ENCODE peak calls at places on chromosome 5, in four cellular contexts. One of them, this sample, is unnamed.

GRCh38 chr5:56837956-56838355 is 22.6 kb downstream of the MAP3K1 start:
- DNase-seq in activated T-cell treated with anti-CD3 and anti-CD28 coated beads, Interleukin-2, amount 50 U/mL, for 1 hour: no peak
- DNase-seq in NCI-H460: no peak
- DNase-seq in RWPE2: no peak
- DNase-seq in this sample: no peak

GRCh38 chr5:160287378-160288051 is 24.8 kb downstream of the CCNJL start:
- DNase-seq in NCI-H460: no peak
- DNase-seq in activated T-cell treated with anti-CD3 and anti-CD28 coated beads, Interleukin-2, amount 50 U/mL, for 1 hour: no peak
- DNase-seq in RWPE2: no peak
- DNase-seq in this sample: peak; percentile 73

GRCh38 chr5:14663734-14664269 is 716 bp upstream of the OTULIN start:
- DNase-seq in NCI-H460: no peak
- DNase-seq in RWPE2: no peak
- DNase-seq in activated T-cell treated with anti-CD3 and anti-CD28 coated beads, Interleukin-2, amount 50 U/mL, for 1 hour: no peak
- DNase-seq in this sample: no peak

GRCh38 chr5:167244583-167244982 is 1046.9 kb upstream of the WWC1 start:
- DNase-seq in RWPE2: no peak
- DNase-seq in NCI-H460: peak; percentile 17
- DNase-seq in activated T-cell treated with anti-CD3 and anti-CD28 coated beads, Interleukin-2, amount 50 U/mL, for 1 hour: no peak
- DNase-seq in this sample: no peak

GRCh38 chr5:127235136-127235535 is 55.5 kb upstream of the MEGF10 start:
- DNase-seq in activated T-cell treated with anti-CD3 and anti-CD28 coated beads, Interleukin-2, amount 50 U/mL, for 1 hour: no peak
- DNase-seq in NCI-H460: no peak
- DNase-seq in RWPE2: no peak
- DNase-seq in this sample: no peak

GRCh38 chr5:134600600-134600999 is 32.0 kb downstream of the SAR1B start:
- DNase-seq in NCI-H460: no peak
- DNase-seq in activated T-cell treated with anti-CD3 and anti-CD28 coated beads, Interleukin-2, amount 50 U/mL, for 1 hour: no peak
- DNase-seq in RWPE2: no peak
- DNase-seq in this sample: no peak

GRCh38 chr5:87097664-87098063 is 170.0 kb upstream of the RASA1 start:
- DNase-seq in NCI-H460: no peak
- DNase-seq in RWPE2: no peak
- DNase-seq in activated T-cell treated with anti-CD3 and anti-CD28 coated beads, Interleukin-2, amount 50 U/mL, for 1 hour: no peak
- DNase-seq in this sample: no peak

GRCh38 chr5:127088226-127088625 is 14.9 kb upstream of the C5orf63 start:
- DNase-seq in activated T-cell treated with anti-CD3 and anti-CD28 coated beads, Interleukin-2, amount 50 U/mL, for 1 hour: no peak
- DNase-seq in RWPE2: peak; percentile 90
- DNase-seq in NCI-H460: peak; percentile 9
- DNase-seq in this sample: no peak

GRCh38 chr5:139458580-139459407 is 3.7 kb downstream of the ECSCR start:
- DNase-seq in activated T-cell treated with anti-CD3 and anti-CD28 coated beads, Interleukin-2, amount 50 U/mL, for 1 hour: peak; percentile 67
- DNase-seq in RWPE2: no peak
- DNase-seq in NCI-H460: no peak
- DNase-seq in this sample: no peak

GRCh38 chr5:4815002-4815401 is 325.1 kb upstream of the ADAMTS16 start:
- DNase-seq in RWPE2: no peak
- DNase-seq in activated T-cell treated with anti-CD3 and anti-CD28 coated beads, Interleukin-2, amount 50 U/mL, for 1 hour: no peak
- DNase-seq in NCI-H460: no peak
- DNase-seq in this sample: no peak

GRCh38 chr5:1437452-1437851 is 7.8 kb downstream of the SLC6A3 start:
- DNase-seq in RWPE2: peak; percentile 71
- DNase-seq in activated T-cell treated with anti-CD3 and anti-CD28 coated beads, Interleukin-2, amount 50 U/mL, for 1 hour: no peak
- DNase-seq in NCI-H460: peak; percentile 7
- DNase-seq in this sample: peak; percentile 52

GRCh38 chr5:143129910-143130703 is 273.4 kb downstream of the NR3C1 start:
- DNase-seq in NCI-H460: no peak
- DNase-seq in RWPE2: no peak
- DNase-seq in activated T-cell treated with anti-CD3 and anti-CD28 coated beads, Interleukin-2, amount 50 U/mL, for 1 hour: no peak
- DNase-seq in this sample: no peak

GRCh38 chr5:171131499-171131898 is 177.5 kb upstream of the TLX3 start:
- DNase-seq in NCI-H460: no peak
- DNase-seq in RWPE2: no peak
- DNase-seq in activated T-cell treated with anti-CD3 and anti-CD28 coated beads, Interleukin-2, amount 50 U/mL, for 1 hour: no peak
- DNase-seq in this sample: no peak

GRCh38 chr5:58714046-58714445 is 131.2 kb downstream of the RAB3C start:
- DNase-seq in activated T-cell treated with anti-CD3 and anti-CD28 coated beads, Interleukin-2, amount 50 U/mL, for 1 hour: no peak
- DNase-seq in RWPE2: no peak
- DNase-seq in NCI-H460: no peak
- DNase-seq in this sample: no peak

GRCh38 chr5:2582106-2582505 is 169.4 kb downstream of the IRX2 start:
- DNase-seq in activated T-cell treated with anti-CD3 and anti-CD28 coated beads, Interleukin-2, amount 50 U/mL, for 1 hour: no peak
- DNase-seq in NCI-H460: no peak
- DNase-seq in RWPE2: no peak
- DNase-seq in this sample: peak; percentile 6

GRCh38 chr5:108193021-108193795 is 188.7 kb downstream of the FBXL17 start:
- DNase-seq in activated T-cell treated with anti-CD3 and anti-CD28 coated beads, Interleukin-2, amount 50 U/mL, for 1 hour: no peak
- DNase-seq in NCI-H460: no peak
- DNase-seq in RWPE2: no peak
- DNase-seq in this sample: no peak

GRCh38 chr5:1545798-1546355 is 22.1 kb upstream of the LPCAT1 start:
- DNase-seq in NCI-H460: no peak
- DNase-seq in activated T-cell treated with anti-CD3 and anti-CD28 coated beads, Interleukin-2, amount 50 U/mL, for 1 hour: no peak
- DNase-seq in RWPE2: peak; percentile 77
- DNase-seq in this sample: peak; percentile 99

GRCh38 chr5:139814191-139814601 is 18.6 kb downstream of the PSD2 start:
- DNase-seq in NCI-H460: no peak
- DNase-seq in RWPE2: peak; percentile 59
- DNase-seq in activated T-cell treated with anti-CD3 and anti-CD28 coated beads, Interleukin-2, amount 50 U/mL, for 1 hour: no peak
- DNase-seq in this sample: no peak

GRCh38 chr5:93596676-93597441 is 13.8 kb downstream of the NR2F1 start:
- DNase-seq in NCI-H460: no peak
- DNase-seq in activated T-cell treated with anti-CD3 and anti-CD28 coated beads, Interleukin-2, amount 50 U/mL, for 1 hour: no peak
- DNase-seq in RWPE2: no peak
- DNase-seq in this sample: no peak

GRCh38 chr5:127101533-127101932 is 28.2 kb upstream of the C5orf63 start:
- DNase-seq in NCI-H460: no peak
- DNase-seq in activated T-cell treated with anti-CD3 and anti-CD28 coated beads, Interleukin-2, amount 50 U/mL, for 1 hour: no peak
- DNase-seq in RWPE2: no peak
- DNase-seq in this sample: no peak

GRCh38 chr5:140344683-140345423 is 1.6 kb downstream of the HBEGF start:
- DNase-seq in RWPE2: no peak
- DNase-seq in activated T-cell treated with anti-CD3 and anti-CD28 coated beads, Interleukin-2, amount 50 U/mL, for 1 hour: no peak
- DNase-seq in NCI-H460: no peak
- DNase-seq in this sample: no peak

GRCh38 chr5:74394924-74395880 is 245.3 kb downstream of the ENC1 start:
- DNase-seq in RWPE2: peak; percentile 93
- DNase-seq in activated T-cell treated with anti-CD3 and anti-CD28 coated beads, Interleukin-2, amount 50 U/mL, for 1 hour: no peak
- DNase-seq in NCI-H460: no peak
- DNase-seq in this sample: no peak

GRCh38 chr5:95958308-95959014 is 3.2 kb downstream of the ELL2 start:
- DNase-seq in activated T-cell treated with anti-CD3 and anti-CD28 coated beads, Interleukin-2, amount 50 U/mL, for 1 hour: no peak
- DNase-seq in NCI-H460: peak; percentile 18
- DNase-seq in RWPE2: peak; percentile 74
- DNase-seq in this sample: no peak

GRCh38 chr5:138000102-138000723 is 32.7 kb downstream of the FAM13B start:
- DNase-seq in NCI-H460: peak; percentile 34
- DNase-seq in activated T-cell treated with anti-CD3 and anti-CD28 coated beads, Interleukin-2, amount 50 U/mL, for 1 hour: no peak
- DNase-seq in RWPE2: no peak
- DNase-seq in this sample: no peak

GRCh38 chr5:159179556-159180305 is 29.6 kb downstream of the RNF145 start:
- DNase-seq in activated T-cell treated with anti-CD3 and anti-CD28 coated beads, Interleukin-2, amount 50 U/mL, for 1 hour: no peak
- DNase-seq in NCI-H460: no peak
- DNase-seq in RWPE2: no peak
- DNase-seq in this sample: no peak

GRCh38 chr5:9545959-9546851 is at the start of gene SEMA5A:
- DNase-seq in NCI-H460: peak; percentile 30
- DNase-seq in activated T-cell treated with anti-CD3 and anti-CD28 coated beads, Interleukin-2, amount 50 U/mL, for 1 hour: peak; percentile 34
- DNase-seq in RWPE2: peak; percentile 88
- DNase-seq in this sample: no peak

GRCh38 chr5:111829701-111830100 is 72.7 kb upstream of the NREP start:
- DNase-seq in NCI-H460: no peak
- DNase-seq in activated T-cell treated with anti-CD3 and anti-CD28 coated beads, Interleukin-2, amount 50 U/mL, for 1 hour: no peak
- DNase-seq in RWPE2: no peak
- DNase-seq in this sample: no peak

GRCh38 chr5:8600843-8601242 is 731.9 kb downstream of the MTRR start:
- DNase-seq in NCI-H460: no peak
- DNase-seq in activated T-cell treated with anti-CD3 and anti-CD28 coated beads, Interleukin-2, amount 50 U/mL, for 1 hour: no peak
- DNase-seq in RWPE2: no peak
- DNase-seq in this sample: no peak

GRCh38 chr5:9519537-9519936 is 26.3 kb downstream of the SEMA5A start:
- DNase-seq in activated T-cell treated with anti-CD3 and anti-CD28 coated beads, Interleukin-2, amount 50 U/mL, for 1 hour: no peak
- DNase-seq in NCI-H460: no peak
- DNase-seq in RWPE2: no peak
- DNase-seq in this sample: no peak

GRCh38 chr5:57025961-57026360 is 74.0 kb upstream of the MIER3 start:
- DNase-seq in RWPE2: no peak
- DNase-seq in activated T-cell treated with anti-CD3 and anti-CD28 coated beads, Interleukin-2, amount 50 U/mL, for 1 hour: no peak
- DNase-seq in NCI-H460: no peak
- DNase-seq in this sample: no peak